ENCODE peak calls at places on chromosome 7, in six cellular contexts. T is NT2/D1, Q is body of pancreas, P is left ventricle myocardium inferior, D is A673, F is BE2C. U is an unnamed sample.

GRCh38 chr7:137715546-137715945 is 131.2 kb downstream of the DGKI start:
- DNase-seq in P (no peak), T (no peak), D (no peak), Q (no peak), F (no peak), U (no peak)

GRCh38 chr7:121049028-121049791 is 60.7 kb downstream of the CPED1 start:
- DNase-seq in P (no peak), Q (no peak), T (peak; percentile 16), D (no peak), F (no peak), U (peak; percentile 60)

GRCh38 chr7:132373879-132374278 is 202.4 kb downstream of the PLXNA4 start:
- DNase-seq in P (no peak), D (no peak), Q (no peak), T (no peak), F (no peak), U (no peak)

GRCh38 chr7:149292101-149292823 is 30.3 kb downstream of the ZNF783 start:
- DNase-seq in F (no peak), P (no peak), T (no peak), D (peak; percentile 27), Q (no peak), U (peak; percentile 35)

GRCh38 chr7:107327986-107328569 is 141.8 kb upstream of the GPR22 start:
- DNase-seq in F (no peak), D (peak; percentile 7), Q (no peak), P (no peak), T (no peak), U (peak; percentile 4)

GRCh38 chr7:155450828-155451521 is 7.0 kb upstream of the EN2 start:
- DNase-seq in P (no peak), D (no peak), Q (no peak), T (no peak), F (no peak), U (no peak)

GRCh38 chr7:101896312-101896711 is 78.9 kb downstream of the CUX1 start:
- DNase-seq in Q (no peak), P (no peak), D (no peak), T (no peak), F (no peak), U (no peak)

GRCh38 chr7:33185786-33186185 is 56.4 kb downstream of the BBS9 start:
- DNase-seq in F (no peak), Q (no peak), D (peak; percentile 67), T (peak; percentile 40), P (no peak), U (no peak)

GRCh38 chr7:151391358-151391730 is 18.5 kb downstream of the WDR86 start:
- DNase-seq in Q (no peak), P (no peak), F (no peak), T (no peak), D (no peak), U (no peak)

GRCh38 chr7:71350680-71351079 is 218.7 kb downstream of the GALNT17 start:
- DNase-seq in D (no peak), T (no peak), F (no peak), P (no peak), Q (peak; percentile 38), U (no peak)

GRCh38 chr7:14834456-14834855 is 68.1 kb downstream of the DGKB start:
- DNase-seq in D (no peak), P (no peak), F (no peak), T (no peak), Q (no peak), U (peak; percentile 45)

GRCh38 chr7:116674508-116675173 is 2.6 kb downstream of the MET start:
- DNase-seq in P (no peak), Q (no peak), D (no peak), T (no peak), F (no peak), U (peak; percentile 75)

GRCh38 chr7:4996696-4997222 is 37.8 kb upstream of the MMD2 start:
- DNase-seq in Q (no peak), T (no peak), D (no peak), F (no peak), P (no peak), U (no peak)

DNA sequence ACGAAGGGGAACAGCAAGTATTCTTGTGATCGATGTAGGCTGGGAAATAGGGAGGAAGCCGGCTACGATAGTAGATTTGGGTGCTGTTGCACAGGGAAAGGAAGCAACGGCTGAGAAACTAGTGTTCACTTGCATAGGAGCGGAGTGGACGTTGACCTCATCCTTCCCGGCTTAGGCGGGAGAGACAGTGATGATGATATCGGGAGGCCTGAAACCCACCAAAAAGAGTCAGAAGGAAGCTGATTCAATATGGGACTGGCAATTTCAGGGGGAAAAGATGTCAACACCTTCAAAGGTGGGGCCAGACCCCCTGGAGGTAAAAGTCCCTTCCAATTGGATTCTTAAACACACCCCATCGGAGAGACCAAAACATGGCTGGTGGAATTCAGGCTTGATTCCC is 61.3 kb downstream of the CARD11 start:
- DNase-seq in F (no peak), D (no peak), P (no peak), Q (no peak), T (no peak), U (no peak)
- H3K4me1 ChIP-seq in F (no peaks in the 10 kb centered on the region), D (no peaks in the 10 kb centered on the region), P (no peaks in the 10 kb centered on the region), Q (peaks cover 11% of the 10 kb centered on the region), T (peaks cover 12% of the 10 kb centered on the region), U (no peaks in the 10 kb centered on the region)

DNA sequence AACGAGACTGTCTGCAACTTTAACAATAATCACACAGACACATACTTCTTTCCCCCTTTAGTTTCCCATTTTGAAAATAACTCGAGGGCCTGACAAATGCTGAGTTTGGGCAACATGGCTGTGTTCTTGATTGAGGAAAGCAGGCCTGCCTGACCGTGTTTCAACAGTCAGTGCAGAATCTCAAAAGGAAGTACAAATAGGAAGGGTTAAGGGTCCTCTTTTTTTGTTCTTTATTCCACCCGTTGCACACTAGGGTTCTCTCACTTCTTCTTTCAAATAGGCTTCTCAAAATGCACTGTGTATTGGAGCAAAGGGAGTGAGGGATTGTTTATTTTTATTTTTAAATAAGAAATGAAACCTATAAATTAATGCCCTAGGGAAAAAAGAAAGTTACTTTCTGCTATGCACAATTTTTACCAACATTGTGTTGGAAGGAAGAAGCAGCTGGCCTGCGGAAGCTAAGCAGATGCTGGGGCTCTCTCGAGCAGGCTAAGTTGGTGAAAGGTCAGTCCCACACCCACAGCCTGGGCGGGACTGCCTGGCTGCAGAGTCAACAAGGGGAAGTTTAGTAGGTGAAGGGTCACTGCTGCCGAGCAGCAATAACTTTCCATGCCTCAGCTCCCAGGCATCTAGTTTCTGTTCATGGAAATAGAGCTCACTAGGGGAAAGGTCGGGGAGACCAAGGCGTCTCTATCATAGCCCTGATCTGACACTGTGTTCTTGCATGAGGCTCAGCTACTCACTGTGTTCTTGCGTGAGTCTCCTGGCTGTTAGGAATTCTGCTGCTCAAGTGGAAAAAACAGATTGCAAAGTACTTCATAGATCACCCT is 12.2 kb upstream of the PDK4 start:
- DNase-seq in T (peak; percentile 47), F (peak; percentile 12), Q (peak; percentile 93), D (no peak), P (peak; percentile 93), U (peak; percentile 93)
- H3K4me1 ChIP-seq in T (no peaks in the 10 kb centered on the region), F (no peaks in the 10 kb centered on the region), Q (peaks cover 68% of the 10 kb centered on the region), D (no peaks in the 10 kb centered on the region), P (peaks cover 54% of the 10 kb centered on the region), U (peaks cover 28% of the 10 kb centered on the region)

DNA sequence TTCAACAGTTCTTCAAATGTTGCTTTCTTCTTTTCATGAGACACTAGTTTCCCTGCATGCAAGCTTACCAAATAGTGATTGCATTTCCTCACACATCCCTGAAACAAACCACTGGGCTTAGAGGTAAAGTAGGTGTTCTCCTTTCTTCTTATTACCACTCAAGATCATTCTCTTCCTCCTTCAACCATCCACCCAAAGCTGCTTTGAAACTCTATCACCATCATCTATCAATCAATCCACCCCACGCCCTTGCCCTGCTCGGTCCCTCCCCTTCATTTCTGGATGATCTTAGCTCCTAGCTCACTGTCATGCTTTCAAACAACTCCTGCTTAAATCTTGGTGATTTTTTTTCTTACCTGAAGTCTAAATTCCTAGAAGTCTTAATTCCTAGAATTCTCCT is 18.9 kb downstream of the HYCC1 start:
- DNase-seq in P (no peak), Q (no peak), D (no peak), T (no peak), F (no peak), U (no peak)
- H3K4me1 ChIP-seq in P (peaks cover 30% of the 10 kb centered on the region), Q (no peaks in the 10 kb centered on the region), D (peaks cover 44% of the 10 kb centered on the region), T (no peaks in the 10 kb centered on the region), F (no peaks in the 10 kb centered on the region), U (peaks cover 9% of the 10 kb centered on the region)

GRCh38 chr7:1537631-1538412 is 7.3 kb downstream of the MAFK start:
- DNase-seq in T (peak; percentile 58), F (peak; percentile 86), Q (peak; percentile 94), P (peak; percentile 93), D (peak; percentile 83), U (peak; percentile 82)

GRCh38 chr7:1536768-1537630 is 6.5 kb downstream of the MAFK start:
- DNase-seq in F (peak; percentile 79), Q (peak; percentile 96), D (peak; percentile 95), P (peak; percentile 96), T (peak; percentile 90), U (peak; percentile 84)

GRCh38 chr7:1535695-1536094 is 5.2 kb downstream of the MAFK start:
- DNase-seq in Q (no peak), T (no peak), F (no peak), P (no peak), D (peak; percentile 64), U (no peak)

GRCh38 chr7:1535100-1535458 is 4.6 kb downstream of the MAFK start:
- DNase-seq in D (no peak), Q (no peak), P (no peak), T (no peak), F (no peak), U (no peak)

DNA sequence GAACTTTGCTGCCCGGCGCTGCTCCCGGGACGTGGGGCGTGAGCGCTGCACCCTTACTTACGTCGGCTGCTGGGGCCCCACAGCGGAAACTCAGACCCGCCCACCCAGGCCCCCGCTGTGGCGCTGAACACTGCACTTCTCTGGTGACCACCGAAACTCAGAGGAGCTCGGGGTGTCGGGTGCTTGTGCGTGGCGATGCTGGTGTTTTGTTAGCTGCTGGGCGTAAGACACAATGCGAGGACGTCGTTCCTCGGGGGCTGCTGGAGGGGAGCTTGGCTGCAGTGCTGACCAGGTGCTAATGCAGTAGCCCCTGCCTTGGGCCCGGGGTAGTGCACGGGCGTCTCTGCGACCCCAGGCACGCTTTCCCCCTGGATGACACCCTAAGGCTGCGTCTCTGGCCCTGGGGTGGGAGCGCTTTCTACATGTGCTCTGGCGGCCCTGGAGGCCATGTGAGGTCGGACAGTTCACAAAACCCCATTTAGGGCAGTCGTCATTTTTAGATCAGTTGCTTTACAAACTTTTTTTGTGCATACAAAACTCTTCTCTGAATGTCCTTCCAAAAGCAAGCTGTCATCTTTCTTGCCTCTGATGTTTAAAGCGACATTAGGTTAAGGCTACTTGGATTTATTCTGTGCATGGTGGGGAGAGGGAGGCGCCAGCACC is 5.7 kb downstream of the MAFK start:
- DNase-seq in F (no peak), Q (no peak), P (no peak), D (no peak), T (no peak), U (no peak)
- H3K4me1 ChIP-seq in F (peaks cover 24% of the 10 kb centered on the region), Q (peaks cover 79% of the 10 kb centered on the region), P (peaks cover 83% of the 10 kb centered on the region), D (peaks cover 43% of the 10 kb centered on the region), T (peaks cover 54% of the 10 kb centered on the region), U (peaks cover 26% of the 10 kb centered on the region)

GRCh38 chr7:43647772-43648643 is 65.1 kb downstream of the STK17A start:
- DNase-seq in T (no peak), F (peak; percentile 64), P (peak; percentile 41), D (peak; percentile 95), Q (peak; percentile 60), U (peak; percentile 53)
- H3K4me1 ChIP-seq in T (peaks cover 8% of the 10 kb centered on the region), F (peaks cover 18% of the 10 kb centered on the region), P (peaks cover 81% of the 10 kb centered on the region), D (peaks cover 53% of the 10 kb centered on the region), Q (peaks cover 60% of the 10 kb centered on the region), U (peaks cover 29% of the 10 kb centered on the region)

U was measured in SJCRH30.